ENCODE peak calls at places on chromosomes 2 and 18, in five cellular contexts. F is IMR-90, H is H9, N is H1, U is mesenchymal stem cell. Y is an unnamed sample.

GRCh38 chr2:96306370-96306769 is 1.0 kb upstream of the SNRNP200 start:
- DNase-seq in N (no peak), F (no peak), U (no peak), H (no peak), Y (no peak)

GRCh38 chr18:69844656-69845055 is 103.0 kb downstream of the CD226 start:
- DNase-seq in F (no peak), U (no peak), H (no peak), N (no peak), Y (no peak)

GRCh38 chr18:7749510-7749981 is 182.4 kb downstream of the PTPRM start:
- DNase-seq in H (no peak), N (no peak), U (peak), F (no peak), Y (no peak)

GRCh38 chr2:239953418-239954061 is 71.6 kb downstream of the NDUFA10 start:
- DNase-seq in N (no peak), F (peak), U (no peak), H (no peak), Y (no peak)

GRCh38 chr2:214126135-214126534 is 284.7 kb upstream of the VWC2L start:
- DNase-seq in H (no peak), F (peak), U (peak), N (no peak), Y (no peak)

GRCh38 chr2:40256649-40257048 is 195.2 kb downstream of the SLC8A1 start:
- DNase-seq in N (no peak), F (no peak), U (no peak), H (peak), Y (peak)

GRCh38 chr2:173161040-173161439 is 85.4 kb downstream of the MAP3K20 start:
- DNase-seq in H (no peak), N (no peak), U (no peak), F (peak), Y (no peak)

GRCh38 chr2:213080969-213081617 is 70.3 kb downstream of the IKZF2 start:
- DNase-seq in U (no peak), F (no peak), N (no peak), H (no peak), Y (no peak)

GRCh38 chr2:121335294-121336290 is 50.6 kb upstream of the TFCP2L1 start:
- DNase-seq in U (no peak), N (peak), F (no peak), H (peak), Y (no peak)

GRCh38 chr2:187912956-187913355 is 358.7 kb upstream of the TFPI start:
- DNase-seq in F (no peak), N (no peak), H (no peak), U (no peak), Y (no peak)

GRCh38 chr2:101145406-101145805 is 5.8 kb downstream of the TBC1D8 start:
- DNase-seq in U (no peak), N (no peak), H (no peak), F (no peak), Y (no peak)

GRCh38 chr2:33292981-33293586 is 183.4 kb upstream of the RASGRP3 start:
- DNase-seq in F (no peak), H (no peak), U (no peak), N (no peak), Y (no peak)

GRCh38 chr2:241155936-241156335 is 5.7 kb downstream of the PPP1R7 start:
- DNase-seq in U (no peak), H (no peak), N (no peak), F (no peak), Y (no peak)

GRCh38 chr2:62586981-62587380 is 81.0 kb upstream of the TMEM17 start:
- DNase-seq in U (peak), H (no peak), F (peak), N (no peak), Y (no peak)

GRCh38 chr2:228247335-228247734 is 65.8 kb upstream of the SPHKAP start:
- DNase-seq in N (no peak), U (no peak), F (no peak), H (no peak), Y (no peak)

GRCh38 chr2:10787176-10787968 is 25.2 kb downstream of the PDIA6 start:
- DNase-seq in H (peak), F (no peak), U (no peak), N (peak), Y (no peak)

GRCh38 chr2:19357383-19358241 is 811 bp downstream of the OSR1 start:
- DNase-seq in F (peak), U (peak), N (peak), H (no peak), Y (no peak)

GRCh38 chr2:141306368-141306767 is 824.4 kb downstream of the LRP1B start:
- DNase-seq in F (no peak), U (no peak), H (no peak), N (no peak), Y (no peak)

GRCh38 chr2:54632733-54633692 is 90.4 kb upstream of the EML6 start:
- DNase-seq in U (peak), N (no peak), F (peak), H (no peak), Y (no peak)

GRCh38 chr2:235493775-235494715 is at the start of gene AGAP1:
- DNase-seq in F (peak), N (peak), U (peak), H (peak), Y (peak)

GRCh38 chr2:216350214-216350789 is 22.0 kb downstream of the MARCHF4 start:
- DNase-seq in H (no peak), F (peak), N (peak), U (peak), Y (no peak)

GRCh38 chr18:48328473-48329205 is 80.5 kb downstream of the ZBTB7C start:
- DNase-seq in U (peak), N (no peak), F (peak), H (no peak), Y (no peak)

GRCh38 chr2:11329759-11330158 is 14.7 kb downstream of the ROCK2 start:
- DNase-seq in F (peak), U (no peak), N (no peak), H (no peak), Y (no peak)

GRCh38 chr2:54503192-54503591 is 47.1 kb downstream of the SPTBN1 start:
- DNase-seq in F (peak), U (no peak), N (peak), H (peak), Y (peak)

GRCh38 chr2:224220581-224221255 is 181.2 kb downstream of the FAM124B start:
- DNase-seq in N (no peak), F (peak), U (peak), H (no peak), Y (no peak)

GRCh38 chr2:55431982-55432627 is 12.4 kb upstream of the CCDC88A start:
- DNase-seq in N (no peak), F (peak), U (peak), H (no peak), Y (no peak)

GRCh38 chr2:168977608-168978007 is 53.5 kb downstream of the ABCB11 start:
- DNase-seq in H (no peak), F (no peak), N (no peak), U (no peak), Y (no peak)

GRCh38 chr2:24919977-24920812 is at the start of gene ADCY3:
- DNase-seq in F (peak), U (peak), N (peak), H (peak), Y (peak)

GRCh38 chr2:102618452-102619413 is 620 bp upstream of the SLC9A2 start:
- DNase-seq in U (peak), F (no peak), N (peak), H (peak), Y (peak)

GRCh38 chr2:1486670-1487069 is 73.4 kb downstream of the TPO start:
- DNase-seq in F (no peak), U (no peak), H (no peak), N (no peak), Y (no peak)

GRCh38 chr18:79380816-79381806 is 14.6 kb upstream of the NFATC1 start:
- DNase-seq in U (peak), N (peak), H (peak), F (peak), Y (no peak)

GRCh38 chr18:65852273-65852672 is 101.5 kb downstream of the CDH7 start:
- DNase-seq in U (no peak), H (no peak), F (no peak), N (no peak), Y (no peak)

GRCh38 chr18:42030586-42031182 is 75.7 kb downstream of the PIK3C3 start:
- DNase-seq in N (peak), F (peak), U (peak), H (peak), Y (peak)

GRCh38 chr18:45197526-45197970 is 417.7 kb upstream of the SLC14A2 start:
- DNase-seq in H (no peak), U (peak), F (peak), N (no peak), Y (no peak)

GRCh38 chr2:207334631-207335371 is 169.1 kb upstream of the KLF7 start:
- DNase-seq in N (peak), H (peak), U (peak), F (peak), Y (peak)
- H2BK120ac ChIP-seq in N (peak), H (peak), U (peak), F (peak), Y (no peak)

GRCh38 chr2:64398730-64399129 is 55.2 kb upstream of the LGALSL start:
- DNase-seq in H (no peak), U (no peak), N (no peak), F (no peak), Y (no peak)

GRCh38 chr2:64400733-64401500 is 53.0 kb upstream of the LGALSL start:
- DNase-seq in U (peak), N (no peak), H (no peak), F (no peak), Y (no peak)

GRCh38 chr2:64401501-64401880 is 52.5 kb upstream of the LGALSL start:
- DNase-seq in N (no peak), U (peak), F (no peak), H (no peak), Y (no peak)

GRCh38 chr2:64399521-64399920 is 54.4 kb upstream of the LGALSL start:
- DNase-seq in N (no peak), U (no peak), F (no peak), H (no peak), Y (no peak)

DNA sequence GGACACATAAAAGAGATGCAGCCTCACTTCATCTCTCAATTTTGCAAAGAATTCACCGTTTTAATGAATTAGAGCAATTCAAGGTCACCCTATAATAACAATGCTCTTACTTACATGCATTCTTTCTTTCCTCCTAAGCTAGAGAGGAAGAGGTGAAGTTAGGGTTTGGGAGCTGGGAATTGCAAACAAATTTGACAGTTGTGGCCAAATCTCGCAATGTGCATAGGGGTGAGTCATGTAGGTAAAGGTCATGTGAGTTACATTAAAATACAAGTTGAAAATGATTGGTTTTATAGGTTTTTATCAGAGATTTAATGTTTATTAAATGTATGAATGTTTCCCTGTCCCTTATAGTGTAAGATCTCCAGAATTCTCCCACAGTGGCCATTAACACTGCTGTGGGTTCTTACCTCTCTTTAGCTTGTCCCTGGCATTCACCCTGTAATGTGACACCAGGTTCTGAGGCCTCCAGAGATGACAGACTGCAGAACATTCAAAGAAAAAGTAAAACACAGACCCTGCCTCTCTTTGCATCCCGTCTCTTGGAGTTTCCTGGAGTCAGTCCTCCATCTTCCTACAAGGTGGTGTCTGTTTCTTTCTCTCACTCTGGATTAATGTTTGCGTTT is 53.7 kb upstream of the LGALSL start:
- DNase-seq in N (no peak), U (no peak), F (no peak), H (no peak), Y (no peak)
- H3K4me2 ChIP-seq in N (no peak), U (no peak), F (no peak), H (no peak), Y (no peak)

DNA sequence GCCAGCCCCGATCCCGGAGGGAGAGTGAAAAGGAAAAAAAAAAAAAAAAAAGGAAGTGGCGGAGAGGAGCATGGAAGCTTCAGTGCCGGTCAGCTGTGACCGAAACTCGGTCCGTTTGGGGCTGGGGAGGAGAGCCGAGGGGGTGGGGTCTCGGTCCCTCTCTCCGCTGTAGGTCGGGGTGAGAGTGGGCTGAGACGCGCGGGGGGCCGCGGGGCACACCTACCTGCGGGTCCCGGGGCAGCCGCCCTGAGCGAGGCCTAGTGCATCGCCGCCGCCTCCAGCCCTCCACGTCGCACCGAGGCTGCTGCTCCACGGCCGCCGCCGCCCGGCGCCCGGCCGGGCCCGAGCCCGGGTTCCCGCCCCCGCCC is 529 bp downstream of the VPS54 start:
- DNase-seq in F (no peak), U (peak), N (peak), H (no peak), Y (peak)
- H4K91ac ChIP-seq in F (no peak), U (peak), N (no peak), H (no peak), Y (no peak)

GRCh38 chr2:111029135-111029927 is 91.4 kb upstream of the BCL2L11 start:
- DNase-seq in F (no peak), U (no peak), H (peak), N (peak), Y (no peak)

GRCh38 chr2:111030271-111030891 is 90.3 kb upstream of the BCL2L11 start:
- DNase-seq in F (no peak), N (peak), H (no peak), U (no peak), Y (no peak)

GRCh38 chr2:111031546-111032484 is 88.9 kb upstream of the BCL2L11 start:
- DNase-seq in N (peak), H (no peak), F (no peak), U (no peak), Y (no peak)

GRCh38 chr2:111036042-111036441 is 84.7 kb upstream of the BCL2L11 start:
- DNase-seq in N (peak), F (no peak), U (no peak), H (no peak), Y (no peak)

GRCh38 chr2:111032721-111033532 is 87.8 kb upstream of the BCL2L11 start:
- DNase-seq in H (peak), N (peak), U (no peak), F (peak), Y (no peak)
- H2BK120ac ChIP-seq in H (no peak), N (no peak), U (no peak), F (no peak), Y (no peak)

Y was measured in neuronal stem cell.